ENCODE peak calls at places on chromosome 18, in nine cellular contexts. B is left ventricle myocardium inferior, N is thoracic aorta, Z is lower lobe of right lung, K is colonic mucosa, A is transverse colon, U is H9, F is K562, O is HCT116. H is an unnamed sample. For H3K4me1, the result is how much of the 10 kb centered on the place peaks cover.

GRCh38 chr18:22188551-22189267 is 19.3 kb downstream of the GATA6 start:
- DNase-seq in B (peak), N (peak), Z (no peak), K (peak), A (no peak), U (no peak), F (no peak), O (no peak), H (no peak)

GRCh38 chr18:63520053-63520452 is 22.1 kb upstream of the SERPINB12 start:
- DNase-seq in B (no peak), N (no peak), Z (no peak), K (no peak), A (no peak), U (no peak), F (no peak), O (no peak), H (no peak)

GRCh38 chr18:51165296-51165695 is 32.2 kb downstream of the MEX3C start:
- DNase-seq in B (no peak), N (no peak), Z (no peak), K (no peak), A (no peak), U (no peak), F (no peak), O (no peak), H (no peak)

GRCh38 chr18:59293317-59293716 is 20.1 kb upstream of the RAX start:
- DNase-seq in B (no peak), N (no peak), Z (no peak), K (no peak), A (no peak), U (no peak), F (no peak), O (no peak), H (no peak)

GRCh38 chr18:53747761-53748160 is 476.7 kb downstream of the MBD2 start:
- DNase-seq in B (no peak), N (no peak), Z (no peak), K (no peak), A (no peak), U (no peak), F (no peak), O (no peak), H (no peak)

GRCh38 chr18:29457316-29457715 is 1280.4 kb upstream of the CDH2 start:
- DNase-seq in B (no peak), N (no peak), Z (no peak), K (no peak), A (no peak), U (no peak), F (no peak), O (peak), H (no peak)

GRCh38 chr18:74963820-74964446 is 245.0 kb downstream of the PTGR3 start:
- DNase-seq in B (no peak), N (no peak), Z (peak), K (peak), A (peak), U (peak), F (peak), O (peak), H (peak)

GRCh38 chr18:13239557-13239956 is 21.0 kb downstream of the LDLRAD4 start:
- DNase-seq in B (no peak), N (no peak), Z (peak), K (no peak), A (no peak), U (no peak), F (no peak), O (no peak), H (no peak)

GRCh38 chr18:58533771-58534170 is 95.1 kb downstream of the ALPK2 start:
- DNase-seq in B (no peak), N (no peak), Z (no peak), K (no peak), A (no peak), U (no peak), F (no peak), O (no peak), H (no peak)

GRCh38 chr18:10490401-10491289 is 35.2 kb upstream of the NAPG start:
- DNase-seq in B (no peak), N (no peak), Z (no peak), K (no peak), A (peak), U (peak), F (peak), O (peak), H (peak)

GRCh38 chr18:48859311-48860275 is 91.2 kb downstream of the SMAD7 start:
- DNase-seq in B (no peak), N (no peak), Z (peak), K (no peak), A (no peak), U (peak), F (no peak), O (no peak), H (no peak)

GRCh38 chr18:13524824-13525223 is 201.5 kb downstream of the FAM210A start:
- DNase-seq in B (no peak), N (no peak), Z (no peak), K (no peak), A (no peak), U (no peak), F (no peak), O (no peak), H (no peak)

GRCh38 chr18:8478968-8479370 is 130.3 kb upstream of the RAB12 start:
- DNase-seq in B (no peak), N (no peak), Z (no peak), K (no peak), A (no peak), U (no peak), F (no peak), O (no peak), H (no peak)

GRCh38 chr18:11544060-11544633 is 65.2 kb upstream of the SLC35G4 start:
- DNase-seq in B (no peak), N (no peak), Z (no peak), K (no peak), A (no peak), U (no peak), F (no peak), O (no peak), H (no peak)

GRCh38 chr18:11553098-11553940 is 56.1 kb upstream of the SLC35G4 start:
- DNase-seq in B (no peak), N (no peak), Z (no peak), K (peak), A (no peak), U (peak), F (peak), O (peak), H (peak)

GRCh38 chr18:11548367-11548766 is 61.0 kb upstream of the SLC35G4 start:
- DNase-seq in B (no peak), N (no peak), Z (no peak), K (no peak), A (no peak), U (no peak), F (no peak), O (no peak), H (no peak)

GRCh38 chr18:11548940-11549551 is 60.4 kb upstream of the SLC35G4 start:
- DNase-seq in B (no peak), N (no peak), Z (no peak), K (no peak), A (no peak), U (no peak), F (no peak), O (no peak), H (no peak)
- TF ChIP-seq CTCF in B (no peak), N (peak), Z (no peak), K (no peak), A (no peak), U (no peak), F (no peak), O (peak), H (no peak)

DNA sequence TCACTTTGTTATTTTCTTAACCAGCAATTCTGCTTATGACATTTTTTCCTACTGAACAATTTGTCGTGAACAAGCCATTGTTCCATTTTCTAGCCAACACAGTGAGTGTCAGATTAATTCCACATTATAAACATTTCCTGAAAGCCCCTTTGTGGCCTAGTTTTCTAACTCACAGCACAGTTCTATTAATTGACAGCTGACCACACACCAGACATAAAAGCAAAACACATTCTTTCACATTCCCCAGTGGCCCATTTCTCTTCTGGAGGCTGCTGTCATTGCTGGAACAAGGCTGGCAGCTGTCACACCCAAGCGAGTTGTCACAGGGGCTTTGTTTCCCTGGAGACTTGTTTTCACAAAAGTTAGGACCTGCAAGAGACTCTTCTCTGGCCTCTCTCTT is 50.7 kb downstream of the RNF152 start:
- DNase-seq in B (no peak), N (no peak), Z (no peak), K (no peak), A (no peak), U (no peak), F (no peak), O (no peak), H (no peak)
- H3K4me1 ChIP-seq in B (under half), N (under half), Z (under half), K (under half), A (under half), U (under half), F (under half), O (under half), H (under half)

GRCh38 chr18:54946149-54946581 is 13.1 kb downstream of the CCDC68 start:
- DNase-seq in B (peak), N (no peak), Z (no peak), K (peak), A (peak), U (no peak), F (peak), O (peak), H (no peak)
- H3K27ac ChIP-seq in B (peak), N (no peak), Z (peak), K (peak), A (peak), U (no peak), F (peak), O (no peak), H (no peak)

GRCh38 chr18:2471523-2471922 is 99.8 kb downstream of the METTL4 start:
- DNase-seq in B (no peak), N (no peak), Z (no peak), K (no peak), A (no peak), U (no peak), F (peak), O (no peak), H (no peak)
- TF ChIP-seq CTCF in B (no peak), N (no peak), Z (no peak), K (no peak), A (no peak), U (peak), F (peak), O (peak), H (no peak)

DNA sequence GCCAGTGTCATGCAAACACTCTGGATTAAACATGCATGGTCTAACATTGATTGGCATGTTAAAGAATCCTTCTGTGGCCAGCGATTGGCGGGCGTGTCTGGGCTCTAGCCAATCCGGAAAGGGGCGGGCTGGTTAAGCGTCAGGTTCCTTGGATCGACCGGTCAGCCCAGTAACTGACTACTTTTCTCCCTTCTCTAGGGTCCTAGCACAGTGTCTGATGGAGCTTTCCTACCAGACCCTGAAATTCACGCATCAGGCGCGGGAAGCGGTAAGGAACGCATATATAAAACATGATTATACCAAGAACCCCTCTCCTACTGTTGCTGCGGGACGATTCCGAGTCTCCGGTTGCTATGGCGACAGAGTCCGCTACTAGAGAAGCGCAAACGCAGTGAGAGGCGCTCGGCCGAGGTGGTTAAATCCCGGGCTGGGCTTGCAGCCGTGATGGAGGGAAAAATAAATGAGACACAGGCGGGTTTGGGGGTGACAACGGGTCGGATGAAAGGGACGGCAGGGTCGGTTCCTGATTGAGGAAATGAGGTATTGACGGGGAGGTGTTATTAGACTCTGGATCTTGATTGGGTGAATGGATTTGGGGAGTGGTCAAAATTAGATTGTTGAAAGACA is 29.4 kb downstream of the KATNAL2 start:
- DNase-seq in B (peak), N (peak), Z (peak), K (peak), A (peak), U (peak), F (peak), O (no peak), H (peak)
- H3K4me1 ChIP-seq in B (under half), N (under half), Z (under half), K (under half), A (under half), U (under half), F (under half), O (under half), H (under half)

DNA sequence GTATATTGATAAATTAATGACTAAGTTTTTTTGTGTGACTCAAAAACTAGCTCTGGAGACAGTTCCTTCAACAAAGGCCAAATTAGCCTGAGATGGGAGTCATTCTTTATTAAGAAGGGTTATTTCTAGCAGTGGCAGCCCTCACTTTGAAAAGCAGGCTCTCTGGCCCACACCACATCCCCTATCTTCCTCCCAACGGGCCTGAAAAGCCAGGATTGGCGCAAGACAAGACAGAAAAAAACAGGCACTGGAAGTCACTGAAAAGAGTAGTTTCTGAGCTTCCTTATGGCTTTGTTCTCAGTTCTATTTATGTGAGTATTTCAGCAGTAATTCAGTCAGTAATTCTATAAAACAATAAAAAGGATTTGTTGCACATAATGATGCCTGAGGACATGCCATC is 149.0 kb downstream of the LAMA3 start:
- DNase-seq in B (no peak), N (no peak), Z (no peak), K (no peak), A (no peak), U (no peak), F (no peak), O (no peak), H (no peak)
- H3K27ac ChIP-seq in B (peak), N (peak), Z (no peak), K (no peak), A (no peak), U (no peak), F (no peak), O (no peak), H (peak)